ENCODE peak calls at places on chromosomes 12 and 14, in eight cellular contexts. W is transverse colon, E is heart left ventricle, V is GM20000, O is RWPE1, X is cardiac muscle cell, R is cardiac fibroblast, I is gastrocnemius medialis. N is an unnamed sample.

GRCh38 chr12:25151476-25151875 is 43.5 kb downstream of the DNAI7 start:
- DNase-seq in W (peak), R (peak), V (no peak), I (no peak), X (peak), E (peak), O (peak), N (no peak)

GRCh38 chr14:74965770-74966153 is 10.4 kb upstream of the PGF start:
- DNase-seq in E (no peak), O (peak), I (no peak), W (no peak), R (peak), V (no peak), X (peak), N (no peak)

GRCh38 chr12:11648514-11649412 is 711 bp upstream of the ETV6 start:
- DNase-seq in R (peak), E (peak), O (peak), I (peak), W (peak), X (peak), V (peak), N (peak)

GRCh38 chr12:10749700-10750384 is 26.7 kb upstream of the YBX3 start:
- DNase-seq in W (peak), O (peak), V (peak), I (peak), X (peak), E (peak), R (peak), N (peak)

GRCh38 chr14:84403585-84403984 is 1126.4 kb upstream of the FLRT2 start:
- DNase-seq in W (no peak), O (no peak), E (no peak), X (no peak), V (no peak), R (no peak), I (no peak), N (no peak)

GRCh38 chr14:36069535-36069900 is 107.0 kb downstream of the PTCSC3 start:
- DNase-seq in W (no peak), V (peak), I (no peak), R (peak), O (peak), E (no peak), X (peak), N (peak)

GRCh38 chr14:77043177-77043983 is 14.9 kb upstream of the IRF2BPL start:
- DNase-seq in E (peak), I (no peak), O (peak), X (peak), R (peak), W (no peak), V (no peak), N (no peak)

GRCh38 chr12:24795699-24796385 is 153.1 kb downstream of the BCAT1 start:
- DNase-seq in I (no peak), E (no peak), O (no peak), X (no peak), V (peak), R (no peak), W (no peak), N (no peak)

GRCh38 chr12:130162267-130162666 is at the start of gene FZD10:
- DNase-seq in E (no peak), V (no peak), W (peak), I (peak), O (peak), X (peak), R (no peak), N (peak)

GRCh38 chr12:118853634-118854033 is 127.7 kb upstream of the SRRM4 start:
- DNase-seq in V (no peak), I (no peak), X (no peak), W (no peak), E (no peak), O (no peak), R (peak), N (no peak)

GRCh38 chr12:101648195-101648594 is 49.2 kb upstream of the CHPT1 start:
- DNase-seq in W (no peak), R (no peak), E (no peak), X (no peak), I (no peak), V (no peak), O (no peak), N (no peak)

GRCh38 chr12:1552171-1552570 is 42.2 kb downstream of the FBXL14 start:
- DNase-seq in X (no peak), R (peak), I (no peak), O (no peak), E (no peak), V (no peak), W (no peak), N (no peak)

GRCh38 chr12:15717940-15718567 is 71.1 kb downstream of the EPS8 start:
- DNase-seq in X (no peak), R (no peak), O (no peak), E (no peak), V (no peak), I (no peak), W (no peak), N (no peak)

GRCh38 chr12:1826867-1827705 is 6.7 kb downstream of the LRTM2 start:
- DNase-seq in W (no peak), I (no peak), X (no peak), R (no peak), O (no peak), V (no peak), E (no peak), N (no peak)

GRCh38 chr12:42372154-42372791 is 46.3 kb downstream of the PPHLN1 start:
- DNase-seq in V (peak), W (no peak), I (no peak), X (peak), E (no peak), R (peak), O (peak), N (peak)

GRCh38 chr12:92570056-92570753 is 132.6 kb upstream of the PLEKHG7 start:
- DNase-seq in O (peak), I (peak), E (peak), X (peak), W (peak), V (peak), R (peak), N (peak)

GRCh38 chr12:88242161-88242925 is 100.2 kb downstream of the TMTC3 start:
- DNase-seq in E (peak), I (peak), R (peak), W (no peak), X (peak), O (peak), V (no peak), N (peak)

DNA sequence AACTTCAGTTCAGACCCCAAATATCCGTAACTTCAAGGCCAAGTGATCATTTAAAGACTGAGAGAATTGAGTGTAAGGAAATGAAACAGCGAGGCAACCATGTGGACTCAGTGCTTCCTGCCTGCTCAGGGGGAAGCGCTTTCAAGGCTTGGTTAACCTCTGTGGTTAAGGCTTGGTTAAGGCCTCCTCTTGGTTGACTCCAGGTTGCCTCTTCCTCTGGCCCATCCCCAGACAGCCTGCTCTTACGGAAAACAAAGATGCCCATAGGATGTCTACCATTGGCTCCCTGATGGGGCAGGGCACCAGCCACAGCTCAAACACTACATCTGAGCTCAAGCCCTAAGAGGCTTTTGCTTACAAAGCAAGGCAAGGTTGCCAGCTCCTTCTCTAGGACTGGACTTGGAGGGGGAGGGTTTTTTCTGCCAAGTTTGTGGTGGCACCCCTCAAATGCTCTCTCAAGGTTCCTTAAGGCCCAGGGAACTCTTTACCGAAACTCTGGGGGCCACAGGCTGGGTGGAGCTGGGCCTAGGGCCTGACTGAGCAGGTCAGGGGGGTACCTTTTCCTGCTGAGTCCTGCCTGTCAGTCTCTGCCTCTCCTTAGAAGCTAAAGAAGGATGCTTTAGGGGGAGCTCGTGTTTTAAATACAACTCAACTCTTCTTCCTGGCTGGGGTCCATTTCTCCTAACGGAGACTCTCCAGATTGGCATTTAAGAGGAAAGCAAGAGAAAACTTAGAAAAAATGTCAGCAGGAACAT is 13.7 kb downstream of the COL2A1 start:
- DNase-seq in E (no peak), I (no peak), X (peak), V (peak), R (peak), W (no peak), O (no peak), N (peak)
- TF ChIP-seq CTCF in E (no peak), I (no peak), X (no peak), V (no peak), R (no peak), W (no peak), O (no peak), N (no peak)

GRCh38 chr14:60926002-60926401 is 54.9 kb downstream of the TRMT5 start:
- DNase-seq in X (no peak), W (no peak), R (no peak), O (no peak), V (peak), E (no peak), I (no peak), N (peak)
- TF ChIP-seq CTCF in X (no peak), W (no peak), R (no peak), O (no peak), V (no peak), E (no peak), I (no peak), N (no peak)

DNA sequence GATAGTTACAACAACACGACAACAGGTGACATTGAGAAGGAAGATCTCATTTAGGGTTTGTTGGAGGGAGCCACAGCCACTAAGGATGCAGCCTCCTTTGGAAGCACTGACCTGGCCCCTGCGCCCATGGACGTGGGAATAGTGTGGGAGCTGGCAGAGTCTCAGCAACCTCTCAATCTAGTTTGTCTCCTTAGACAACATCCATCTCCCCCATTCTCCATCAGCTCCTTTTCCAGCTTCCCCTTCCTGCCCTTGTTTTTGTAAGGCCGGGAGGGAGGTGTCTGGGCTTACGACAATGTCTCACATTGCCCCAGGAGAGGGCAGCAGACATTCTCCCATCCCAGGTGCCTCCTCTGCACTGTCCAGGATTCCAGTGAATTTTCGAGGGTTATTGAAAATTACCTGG is 170.2 kb upstream of the PZP start:
- DNase-seq in V (no peak), R (no peak), W (no peak), I (no peak), E (no peak), O (peak), X (peak), N (no peak)
- TF ChIP-seq CTCF in V (peak), R (no peak), W (peak), I (no peak), E (peak), O (no peak), X (peak), N (peak)

DNA sequence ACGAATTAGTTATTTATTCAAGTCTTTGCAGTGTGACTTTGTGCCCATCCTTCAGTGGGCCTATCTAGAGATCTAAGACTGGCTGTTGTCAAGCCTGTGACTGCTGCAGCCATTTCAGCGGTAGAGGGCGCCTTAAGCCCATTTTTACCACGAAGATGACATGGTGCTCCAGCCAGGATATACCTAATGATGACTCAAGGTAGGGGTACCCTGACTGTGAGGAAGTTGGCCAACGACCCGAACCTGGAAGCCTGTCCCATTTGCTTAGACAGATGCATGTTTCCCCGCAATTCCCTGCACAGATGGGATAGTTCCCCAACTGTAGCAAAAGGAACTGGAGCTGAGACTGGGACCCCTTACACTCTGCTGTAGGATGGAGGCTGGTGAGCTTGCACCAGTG is 41.3 kb downstream of the RAB3IP start:
- DNase-seq in V (no peak), W (no peak), E (no peak), I (no peak), O (peak), X (peak), R (peak), N (no peak)
- TF ChIP-seq CTCF in V (no peak), W (no peak), E (no peak), I (no peak), O (no peak), X (peak), R (peak), N (peak)

DNA sequence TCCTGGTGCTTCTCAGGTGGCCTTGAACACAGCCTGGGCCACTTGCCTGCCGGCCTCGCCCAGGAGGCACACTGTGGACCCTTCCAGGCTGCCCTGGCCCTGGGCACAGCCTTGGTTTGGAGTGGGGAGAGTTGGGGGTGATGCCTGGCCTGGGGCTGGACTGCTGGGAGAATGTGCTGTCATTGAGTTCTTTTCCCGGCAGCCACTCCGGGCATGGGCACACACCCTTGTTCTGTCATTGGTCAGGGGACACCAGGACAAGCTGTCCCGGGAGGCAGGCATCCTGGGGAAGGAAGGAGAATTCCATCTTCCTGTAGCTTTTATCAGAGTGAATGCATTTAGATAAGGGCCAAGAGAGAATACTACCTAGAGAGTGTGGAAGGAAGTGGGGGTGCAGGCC is 61.8 kb upstream of the RIN3 start:
- DNase-seq in I (no peak), V (no peak), R (no peak), W (no peak), E (no peak), O (no peak), X (no peak), N (no peak)
- TF ChIP-seq CTCF in I (no peak), V (no peak), R (no peak), W (no peak), E (no peak), O (no peak), X (no peak), N (no peak)

GRCh38 chr12:19129486-19130223 is at the start of gene PLEKHA5:
- DNase-seq in O (peak), R (peak), V (peak), I (peak), X (peak), W (peak), E (peak), N (peak)
- TF ChIP-seq CTCF in O (no peak), R (no peak), V (no peak), I (no peak), X (no peak), W (no peak), E (peak), N (no peak)

DNA sequence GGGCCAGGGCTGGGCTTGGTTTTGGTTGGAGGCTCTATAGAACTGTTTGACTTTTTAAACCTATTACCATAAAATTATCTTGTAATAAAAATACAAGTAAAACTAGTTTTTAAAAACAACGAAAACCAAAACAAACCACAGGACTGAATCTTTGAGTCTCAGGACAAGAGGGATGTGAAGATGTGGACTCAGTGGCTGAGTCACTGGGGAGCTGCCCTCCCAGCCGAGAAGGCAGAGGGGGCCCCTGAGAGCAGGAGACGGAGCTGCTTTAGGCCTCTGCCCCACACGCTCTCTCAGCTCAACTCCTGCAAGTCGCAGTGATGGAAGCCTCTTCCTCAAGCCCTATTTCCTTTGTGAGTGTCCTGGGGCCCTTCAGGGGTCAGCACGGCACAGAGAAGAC is 59.0 kb downstream of the CDC42BPB start:
- DNase-seq in X (no peak), I (no peak), O (no peak), V (no peak), E (no peak), W (no peak), R (peak), N (no peak)
- TF ChIP-seq CTCF in X (no peak), I (no peak), O (no peak), V (no peak), E (no peak), W (no peak), R (no peak), N (no peak)

GRCh38 chr12:100372846-100373245 is 16.0 kb downstream of the SLC17A8 start:
- DNase-seq in R (no peak), V (no peak), O (no peak), E (no peak), X (no peak), W (no peak), I (no peak), N (no peak)

GRCh38 chr12:100376166-100376565 is 19.3 kb downstream of the SLC17A8 start:
- DNase-seq in X (no peak), V (no peak), E (no peak), O (no peak), I (no peak), W (no peak), R (no peak), N (no peak)

GRCh38 chr12:100371146-100371545 is 14.3 kb downstream of the SLC17A8 start:
- DNase-seq in O (no peak), X (no peak), W (no peak), E (no peak), R (no peak), I (no peak), V (no peak), N (no peak)

DNA sequence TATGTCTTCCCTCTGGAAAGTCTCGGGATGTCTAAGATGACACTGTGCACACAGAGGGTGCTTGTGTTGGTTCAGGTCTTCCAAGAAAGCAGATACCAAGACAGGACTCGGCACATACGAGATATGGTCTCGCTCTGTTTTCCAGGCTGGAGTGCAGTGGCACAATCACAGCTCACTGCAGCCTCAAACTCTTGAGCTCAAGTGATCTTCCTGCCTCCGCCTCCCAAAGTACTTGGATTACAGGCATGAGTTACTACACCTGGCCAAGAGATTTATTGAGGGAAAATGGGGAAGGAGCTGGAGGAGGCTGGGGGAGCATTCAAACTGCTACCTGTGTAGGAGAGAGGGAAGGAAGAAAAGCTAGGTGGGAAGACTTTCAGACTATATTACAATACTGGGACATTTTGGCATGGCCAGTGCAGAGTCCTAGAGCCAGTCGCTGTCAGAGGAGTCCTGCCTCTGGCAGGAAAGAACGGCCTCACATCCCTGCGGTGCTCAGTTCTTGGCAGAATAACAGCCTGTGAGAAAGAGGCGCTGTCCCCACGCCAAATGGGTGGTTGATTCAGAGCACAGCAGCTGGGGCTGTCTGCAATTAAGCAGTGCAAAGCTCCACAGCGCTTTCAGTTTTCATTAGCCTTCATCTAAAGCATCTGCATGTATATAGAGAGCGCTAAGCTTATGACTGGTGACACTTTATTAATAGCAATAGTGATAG is 18.3 kb downstream of the SLC17A8 start:
- DNase-seq in E (peak), R (peak), W (peak), V (no peak), X (peak), O (no peak), I (peak), N (no peak)
- TF ChIP-seq CTCF in E (no peak), R (no peak), W (no peak), V (no peak), X (peak), O (no peak), I (no peak), N (no peak)

DNA sequence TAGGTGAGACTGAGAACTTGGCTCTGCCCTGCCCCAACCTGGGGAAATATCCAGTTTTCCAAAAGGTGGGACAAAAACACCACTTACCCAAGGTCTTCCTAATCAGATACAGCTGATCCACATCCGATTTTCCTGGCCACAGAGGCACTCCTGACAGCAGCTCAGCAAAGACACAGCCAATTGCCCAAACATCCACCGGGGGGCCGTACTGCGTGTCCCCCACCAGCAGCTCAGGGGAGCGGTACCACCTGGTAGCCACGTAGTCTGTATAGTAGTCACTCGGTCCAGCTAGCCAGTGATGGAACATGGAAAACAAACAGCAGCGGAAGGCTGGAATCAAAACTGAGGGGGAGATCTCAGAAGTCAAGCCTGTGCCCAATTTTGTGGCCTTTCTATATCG is 28.8 kb downstream of the DMAC2L start:
- DNase-seq in O (no peak), V (no peak), X (no peak), I (no peak), R (no peak), W (no peak), E (no peak), N (no peak)
- TF ChIP-seq CTCF in O (no peak), V (no peak), X (no peak), I (no peak), R (peak), W (no peak), E (no peak), N (no peak)

N was measured in GM13977.